ENCODE peak calls at places on chromosomes 12 and 14, in five cellular contexts. K, S, F, R and O are unnamed samples.

GRCh38 chr12:120688527-120689071 is 1.6 kb downstream of the MLEC start:
- DNase-seq in K (no peak), S (no peak), F (no peak), R (peak; percentile 51), O (no peak)

GRCh38 chr14:26444745-26445144 is 153.1 kb downstream of the NOVA1 start:
- DNase-seq in K (peak; percentile 78), S (no peak), F (no peak), R (peak; percentile 15), O (no peak)

GRCh38 chr12:43579240-43579639 is 27.2 kb upstream of the ADAMTS20 start:
- DNase-seq in K (no peak), S (no peak), F (no peak), R (no peak), O (no peak)

GRCh38 chr12:132837693-132838463 is 9.2 kb upstream of the GOLGA3 start:
- DNase-seq in K (no peak), S (no peak), F (no peak), R (peak; percentile 11), O (no peak)

GRCh38 chr14:93619176-93619793 is 169.0 kb downstream of the PRIMA1 start:
- DNase-seq in K (peak; percentile 78), S (peak; percentile 12), F (peak; percentile 67), R (peak; percentile 55), O (no peak)

GRCh38 chr12:83147341-83147740 is 460.6 kb downstream of the TMTC2 start:
- DNase-seq in K (no peak), S (no peak), F (no peak), R (no peak), O (no peak)

GRCh38 chr14:68085742-68086141 is 266.2 kb downstream of the RAD51B start:
- DNase-seq in K (no peak), S (no peak), F (no peak), R (no peak), O (no peak)

GRCh38 chr12:14884458-14884878 is 1.2 kb downstream of the MGP start:
- DNase-seq in K (no peak), S (peak; percentile 22), F (peak; percentile 10), R (peak; percentile 93), O (peak; percentile 36)

GRCh38 chr12:23611320-23611719 is 338.1 kb downstream of the SOX5 start:
- DNase-seq in K (no peak), S (no peak), F (no peak), R (peak; percentile 43), O (peak; percentile 3)

GRCh38 chr14:104436741-104437701 is 142.5 kb upstream of the C14orf180 start:
- DNase-seq in K (no peak), S (no peak), F (peak; percentile 84), R (no peak), O (no peak)

GRCh38 chr12:7642876-7643309 is 22.8 kb downstream of the APOBEC1 start:
- DNase-seq in K (peak; percentile 72), S (no peak), F (no peak), R (peak; percentile 18), O (no peak)

GRCh38 chr12:89453579-89453978 is 71.0 kb downstream of the GALNT4 start:
- DNase-seq in K (no peak), S (peak; percentile 51), F (no peak), R (peak; percentile 90), O (peak; percentile 46)

GRCh38 chr12:67649165-67650126 is 901 bp downstream of the DYRK2 start:
- DNase-seq in K (peak; percentile 32), S (no peak), F (peak; percentile 30), R (peak; percentile 18), O (no peak)

GRCh38 chr12:117063162-117063911 is 35.9 kb downstream of the TESC start:
- DNase-seq in K (peak; percentile 27), S (no peak), F (no peak), R (no peak), O (no peak)

GRCh38 chr14:58455593-58456265 is 28.2 kb downstream of the KIAA0586 start:
- DNase-seq in K (no peak), S (no peak), F (no peak), R (peak; percentile 23), O (no peak)

GRCh38 chr12:28583771-28584261 is 393.6 kb downstream of the CCDC91 start:
- DNase-seq in K (peak; percentile 40), S (peak; percentile 30), F (no peak), R (peak; percentile 74), O (no peak)

GRCh38 chr12:93753838-93754429 is 76.8 kb downstream of the CRADD start:
- DNase-seq in K (no peak), S (no peak), F (no peak), R (no peak), O (no peak)

GRCh38 chr12:2924019-2924418 is 33.3 kb downstream of the TULP3 start:
- DNase-seq in K (no peak), S (peak; percentile 4), F (no peak), R (peak; percentile 86), O (no peak)

GRCh38 chr14:100419856-100420255 is 96.7 kb downstream of the SLC25A47 start:
- DNase-seq in K (peak; percentile 63), S (no peak), F (no peak), R (no peak), O (no peak)

GRCh38 chr12:113137861-113138783 is 2.6 kb upstream of the RASAL1 start:
- DNase-seq in K (no peak), S (no peak), F (no peak), R (no peak), O (no peak)

GRCh38 chr12:105775351-105775750 is 363.4 kb downstream of the NUAK1 start:
- DNase-seq in K (no peak), S (no peak), F (no peak), R (peak; percentile 65), O (no peak)

GRCh38 chr14:88669346-88669745 is 106.5 kb downstream of the ZC3H14 start:
- DNase-seq in K (peak; percentile 5), S (no peak), F (no peak), R (no peak), O (no peak)